ENCODE peak calls at places on chromosomes 1 and 21, in four cellular contexts. One of them, this sample, is unnamed. For H3K36me3, the result is how much of the 10 kb centered on the place peaks cover.

GRCh38 chr1:166165661-166166399 is 971 bp downstream of the FAM78B start:
- DNase-seq in left ventricle myocardium inferior: no peak
- DNase-seq in Caco-2: no peak
- DNase-seq in lower lobe of right lung: peak
- DNase-seq in this sample: peak

GRCh38 chr21:44596068-44596725 is 3.9 kb upstream of the KRTAP10-6 start:
- DNase-seq in Caco-2: no peak
- DNase-seq in left ventricle myocardium inferior: no peak
- DNase-seq in lower lobe of right lung: no peak
- DNase-seq in this sample: no peak

GRCh38 chr21:36587388-36587787 is 107.5 kb upstream of the CLDN14 start:
- DNase-seq in left ventricle myocardium inferior: no peak
- DNase-seq in lower lobe of right lung: no peak
- DNase-seq in Caco-2: no peak
- DNase-seq in this sample: no peak

GRCh38 chr1:160171352-160171751 is 19.0 kb upstream of the CASQ1 start:
- DNase-seq in Caco-2: no peak
- DNase-seq in left ventricle myocardium inferior: no peak
- DNase-seq in lower lobe of right lung: no peak
- DNase-seq in this sample: peak

GRCh38 chr1:154145986-154146385 is 8.9 kb downstream of the NUP210L start:
- DNase-seq in lower lobe of right lung: no peak
- DNase-seq in Caco-2: no peak
- DNase-seq in left ventricle myocardium inferior: no peak
- DNase-seq in this sample: no peak

GRCh38 chr21:31908106-31909031 is 35.5 kb downstream of the HUNK start:
- DNase-seq in Caco-2: peak
- DNase-seq in lower lobe of right lung: no peak
- DNase-seq in left ventricle myocardium inferior: no peak
- DNase-seq in this sample: no peak

GRCh38 chr1:207407655-207408256 is 46.4 kb upstream of the CR2 start:
- DNase-seq in Caco-2: no peak
- DNase-seq in left ventricle myocardium inferior: no peak
- DNase-seq in lower lobe of right lung: no peak
- DNase-seq in this sample: no peak

GRCh38 chr21:33642896-33643657 is 776 bp downstream of the ITSN1 start:
- DNase-seq in left ventricle myocardium inferior: peak
- DNase-seq in lower lobe of right lung: peak
- DNase-seq in Caco-2: peak
- DNase-seq in this sample: peak

GRCh38 chr1:194280463-194280862 is 1094.0 kb upstream of the B3GALT2 start:
- DNase-seq in Caco-2: no peak
- DNase-seq in lower lobe of right lung: no peak
- DNase-seq in left ventricle myocardium inferior: no peak
- DNase-seq in this sample: no peak

GRCh38 chr21:42818328-42818749 is 61.0 kb downstream of the WDR4 start:
- DNase-seq in left ventricle myocardium inferior: peak
- DNase-seq in lower lobe of right lung: peak
- DNase-seq in Caco-2: no peak
- DNase-seq in this sample: peak

GRCh38 chr1:228084325-228084724 is 1.8 kb downstream of the ARF1 start:
- DNase-seq in Caco-2: no peak
- DNase-seq in left ventricle myocardium inferior: no peak
- DNase-seq in lower lobe of right lung: peak
- DNase-seq in this sample: no peak

GRCh38 chr1:16186655-16187235 is 25.7 kb downstream of the ARHGEF19 start:
- DNase-seq in lower lobe of right lung: no peak
- DNase-seq in Caco-2: no peak
- DNase-seq in left ventricle myocardium inferior: no peak
- DNase-seq in this sample: no peak

GRCh38 chr1:44423706-44424546 is 18.9 kb downstream of the RNF220 start:
- DNase-seq in lower lobe of right lung: peak
- DNase-seq in Caco-2: no peak
- DNase-seq in left ventricle myocardium inferior: peak
- DNase-seq in this sample: peak

GRCh38 chr1:198088360-198089071 is 68.3 kb upstream of the NEK7 start:
- DNase-seq in lower lobe of right lung: peak
- DNase-seq in left ventricle myocardium inferior: no peak
- DNase-seq in Caco-2: no peak
- DNase-seq in this sample: no peak

GRCh38 chr21:26840912-26841311 is 4.3 kb downstream of the ADAMTS1 start:
- DNase-seq in left ventricle myocardium inferior: peak
- DNase-seq in Caco-2: no peak
- DNase-seq in lower lobe of right lung: no peak
- DNase-seq in this sample: peak

GRCh38 chr1:238242156-238242555 is 351.4 kb upstream of the ZP4 start:
- DNase-seq in left ventricle myocardium inferior: no peak
- DNase-seq in Caco-2: no peak
- DNase-seq in lower lobe of right lung: no peak
- DNase-seq in this sample: no peak

GRCh38 chr1:183996396-183996795 is 41.1 kb downstream of the COLGALT2 start:
- DNase-seq in left ventricle myocardium inferior: no peak
- DNase-seq in lower lobe of right lung: no peak
- DNase-seq in Caco-2: peak
- DNase-seq in this sample: no peak

GRCh38 chr1:111593403-111594127 is 26.0 kb upstream of the RAP1A start:
- DNase-seq in Caco-2: peak
- DNase-seq in left ventricle myocardium inferior: no peak
- DNase-seq in lower lobe of right lung: no peak
- DNase-seq in this sample: no peak

GRCh38 chr1:19892628-19893168 is 10.5 kb downstream of the OTUD3 start:
- DNase-seq in left ventricle myocardium inferior: no peak
- DNase-seq in Caco-2: no peak
- DNase-seq in lower lobe of right lung: no peak
- DNase-seq in this sample: no peak

GRCh38 chr1:5379176-5379759 is 613.0 kb downstream of the NPHP4 start:
- DNase-seq in Caco-2: no peak
- DNase-seq in left ventricle myocardium inferior: no peak
- DNase-seq in lower lobe of right lung: no peak
- DNase-seq in this sample: no peak

GRCh38 chr1:181122227-181122626 is 33.7 kb downstream of the IER5 start:
- DNase-seq in left ventricle myocardium inferior: no peak
- DNase-seq in Caco-2: no peak
- DNase-seq in lower lobe of right lung: no peak
- DNase-seq in this sample: no peak

GRCh38 chr1:11485191-11485590 is 6.2 kb downstream of the DISP3 start:
- DNase-seq in lower lobe of right lung: no peak
- DNase-seq in Caco-2: no peak
- DNase-seq in left ventricle myocardium inferior: no peak
- DNase-seq in this sample: peak

GRCh38 chr1:44786138-44786840 is 1.7 kb downstream of the BEST4 start:
- DNase-seq in lower lobe of right lung: peak
- DNase-seq in Caco-2: no peak
- DNase-seq in left ventricle myocardium inferior: peak
- DNase-seq in this sample: no peak

GRCh38 chr1:117623698-117624097 is 17.9 kb downstream of the TENT5C start:
- DNase-seq in lower lobe of right lung: no peak
- DNase-seq in left ventricle myocardium inferior: no peak
- DNase-seq in Caco-2: no peak
- DNase-seq in this sample: no peak

GRCh38 chr1:241883159-241883558 is 35.2 kb downstream of the EXO1 start:
- DNase-seq in left ventricle myocardium inferior: no peak
- DNase-seq in lower lobe of right lung: no peak
- DNase-seq in Caco-2: no peak
- DNase-seq in this sample: no peak

GRCh38 chr1:58346076-58346435 is 200.5 kb downstream of the OMA1 start:
- DNase-seq in left ventricle myocardium inferior: no peak
- DNase-seq in lower lobe of right lung: no peak
- DNase-seq in Caco-2: no peak
- DNase-seq in this sample: no peak

GRCh38 chr1:108699375-108700332 is 7.5 kb downstream of the PRPF38B start:
- DNase-seq in lower lobe of right lung: no peak
- DNase-seq in Caco-2: no peak
- DNase-seq in left ventricle myocardium inferior: no peak
- DNase-seq in this sample: no peak

GRCh38 chr1:108691128-108691885 is 803 bp upstream of the PRPF38B start:
- DNase-seq in Caco-2: no peak
- DNase-seq in left ventricle myocardium inferior: no peak
- DNase-seq in lower lobe of right lung: no peak
- DNase-seq in this sample: no peak

GRCh38 chr1:108691886-108692723 is at the start of gene PRPF38B:
- DNase-seq in lower lobe of right lung: peak
- DNase-seq in left ventricle myocardium inferior: peak
- DNase-seq in Caco-2: peak
- DNase-seq in this sample: peak

GRCh38 chr1:108692724-108693655 is 880 bp downstream of the PRPF38B start:
- DNase-seq in left ventricle myocardium inferior: peak
- DNase-seq in lower lobe of right lung: peak
- DNase-seq in Caco-2: peak
- DNase-seq in this sample: peak

DNA sequence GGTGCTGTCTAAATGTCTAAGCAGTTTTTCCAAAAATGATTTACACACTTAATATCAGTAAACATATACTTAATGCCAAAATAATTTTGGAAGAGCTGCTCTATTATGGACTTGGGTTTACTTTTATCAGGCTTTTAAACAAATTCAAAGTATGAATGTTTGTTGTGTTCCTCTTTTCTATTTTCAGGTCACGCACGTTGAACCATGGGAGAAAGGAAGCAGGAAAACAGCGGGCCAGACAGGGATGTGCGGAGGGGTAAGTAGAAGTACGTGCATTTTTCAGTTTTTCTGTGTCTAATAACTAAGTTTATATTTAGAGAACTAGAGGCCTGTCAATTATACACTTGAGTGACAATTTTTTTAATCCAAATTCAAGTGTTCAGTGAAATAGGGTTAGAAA is 3.4 kb downstream of the PRPF38B start:
- DNase-seq in left ventricle myocardium inferior: no peak
- DNase-seq in Caco-2: no peak
- DNase-seq in lower lobe of right lung: no peak
- DNase-seq in this sample: no peak
- H3K36me3 ChIP-seq in left ventricle myocardium inferior: under half
- H3K36me3 ChIP-seq in Caco-2: under half
- H3K36me3 ChIP-seq in lower lobe of right lung: half or more
- H3K36me3 ChIP-seq in this sample: under half

GRCh38 chr1:157095091-157095490 is 4.5 kb downstream of the ETV3L start:
- DNase-seq in lower lobe of right lung: no peak
- DNase-seq in Caco-2: no peak
- DNase-seq in left ventricle myocardium inferior: no peak
- DNase-seq in this sample: peak
- H3K36me3 ChIP-seq in lower lobe of right lung: under half
- H3K36me3 ChIP-seq in Caco-2: under half
- H3K36me3 ChIP-seq in left ventricle myocardium inferior: under half
- H3K36me3 ChIP-seq in this sample: under half

GRCh38 chr1:54874079-54874830 is 12.7 kb downstream of the DHCR24 start:
- DNase-seq in left ventricle myocardium inferior: no peak
- DNase-seq in lower lobe of right lung: no peak
- DNase-seq in Caco-2: no peak
- DNase-seq in this sample: no peak
- H3K36me3 ChIP-seq in left ventricle myocardium inferior: under half
- H3K36me3 ChIP-seq in lower lobe of right lung: half or more
- H3K36me3 ChIP-seq in Caco-2: under half
- H3K36me3 ChIP-seq in this sample: under half

DNA sequence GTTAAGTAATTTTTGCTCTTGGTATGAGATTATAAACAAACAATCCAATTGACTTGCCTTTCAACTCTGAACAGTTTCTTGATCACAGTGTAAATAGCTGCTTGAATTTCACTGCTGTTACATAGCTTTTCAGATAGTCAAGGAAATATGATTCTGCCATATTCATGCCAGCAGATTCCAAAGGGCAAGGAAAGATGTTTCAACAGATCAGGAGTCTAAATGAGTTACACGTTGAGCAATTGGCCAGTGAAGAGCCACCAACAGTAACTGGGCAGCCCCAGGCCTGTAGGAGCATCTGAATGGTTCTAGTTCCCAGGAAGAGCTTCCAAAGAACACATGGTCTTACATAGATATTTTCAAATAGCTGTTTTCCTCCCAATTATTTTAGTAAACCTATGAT is 93.6 kb downstream of the LEPR start:
- DNase-seq in Caco-2: no peak
- DNase-seq in left ventricle myocardium inferior: no peak
- DNase-seq in lower lobe of right lung: no peak
- DNase-seq in this sample: peak
- H3K36me3 ChIP-seq in Caco-2: under half
- H3K36me3 ChIP-seq in left ventricle myocardium inferior: under half
- H3K36me3 ChIP-seq in lower lobe of right lung: under half
- H3K36me3 ChIP-seq in this sample: under half

GRCh38 chr1:109265016-109265415 is 15.7 kb downstream of the CELSR2 start:
- DNase-seq in left ventricle myocardium inferior: no peak
- DNase-seq in lower lobe of right lung: no peak
- DNase-seq in Caco-2: no peak
- DNase-seq in this sample: no peak
- H3K36me3 ChIP-seq in left ventricle myocardium inferior: under half
- H3K36me3 ChIP-seq in lower lobe of right lung: under half
- H3K36me3 ChIP-seq in Caco-2: under half
- H3K36me3 ChIP-seq in this sample: under half